ENCODE peak calls at places on chromosomes 7 and 10, in four cellular contexts. H is cardiac muscle cell, J is left ventricle myocardium inferior, N is heart right ventricle. K is an unnamed sample.

GRCh38 chr10:30510932-30511700 is 77.1 kb downstream of the MAP3K8 start:
- DNase-seq in N (no peak), J (no peak), H (no peak), K (no peak)

GRCh38 chr10:63156236-63156635 is 23.1 kb downstream of the NRBF2 start:
- DNase-seq in N (no peak), J (no peak), H (no peak), K (no peak)

GRCh38 chr7:30116771-30117170 is 18.0 kb upstream of the MTURN start:
- DNase-seq in H (no peak), J (no peak), N (no peak), K (peak; percentile 52)

GRCh38 chr10:24694086-24694485 is 29.6 kb downstream of the ARHGAP21 start:
- DNase-seq in H (no peak), J (no peak), N (no peak), K (no peak)

GRCh38 chr7:149884016-149884415 is 10.2 kb downstream of the ATP6V0E2 start:
- DNase-seq in H (no peak), J (no peak), N (no peak), K (no peak)

GRCh38 chr7:138235207-138235606 is 158.9 kb downstream of the AKR1D1 start:
- DNase-seq in H (no peak), J (no peak), N (no peak), K (no peak)

GRCh38 chr10:63573068-63573697 is 52.0 kb downstream of the REEP3 start:
- DNase-seq in J (no peak), N (no peak), H (no peak), K (no peak)

GRCh38 chr10:42755028-42755451 is 27.6 kb upstream of the BMS1 start:
- DNase-seq in H (peak; percentile 2), J (no peak), N (no peak), K (no peak)

GRCh38 chr10:15223174-15223573 is 54.7 kb upstream of the NMT2 start:
- DNase-seq in N (no peak), H (no peak), J (no peak), K (peak; percentile 93)

GRCh38 chr7:7202375-7202720 is 20.0 kb downstream of the C1GALT1 start:
- DNase-seq in H (no peak), N (no peak), J (no peak), K (no peak)

GRCh38 chr7:93178213-93178612 is 30.0 kb upstream of the SAMD9L start:
- DNase-seq in J (no peak), H (no peak), N (no peak), K (peak; percentile 77)

GRCh38 chr7:73885433-73885974 is 24.5 kb downstream of the TMEM270 start:
- DNase-seq in H (no peak), J (no peak), N (no peak), K (no peak)

GRCh38 chr7:40232242-40232929 is 97.6 kb downstream of the SUGCT start:
- DNase-seq in J (no peak), N (no peak), H (peak; percentile 69), K (no peak)

GRCh38 chr7:112186300-112186699 is 19.9 kb downstream of the DOCK4 start:
- DNase-seq in H (no peak), N (no peak), J (no peak), K (no peak)

GRCh38 chr10:14409247-14409646 is 78.5 kb upstream of the FRMD4A start:
- DNase-seq in J (no peak), N (no peak), H (no peak), K (no peak)

GRCh38 chr10:94137747-94138146 is 144.0 kb downstream of the PLCE1 start:
- DNase-seq in J (no peak), N (no peak), H (no peak), K (no peak)

GRCh38 chr10:114577133-114577532 is 80.9 kb downstream of the ABLIM1 start:
- DNase-seq in H (no peak), J (no peak), N (no peak), K (peak; percentile 26)

GRCh38 chr7:133854739-133855138 is 272.4 kb upstream of the LRGUK start:
- DNase-seq in J (no peak), H (peak; percentile 43), N (no peak), K (peak; percentile 76)
- TF ChIP-seq CTCF in J (peak; percentile 43), H (peak; percentile 41), N (peak; percentile 20), K (peak; percentile 40)

GRCh38 chr7:35420657-35421056 is 166.8 kb upstream of the TBX20 start:
- DNase-seq in N (no peak), J (no peak), H (no peak), K (no peak)

GRCh38 chr7:35418716-35419425 is 165.0 kb upstream of the TBX20 start:
- DNase-seq in J (no peak), H (no peak), N (peak; percentile 25), K (no peak)

GRCh38 chr7:35424869-35425495 is 171.1 kb upstream of the TBX20 start:
- DNase-seq in J (peak; percentile 59), N (peak; percentile 64), H (peak; percentile 71), K (no peak)

GRCh38 chr7:35424440-35424839 is 170.5 kb upstream of the TBX20 start:
- DNase-seq in J (no peak), N (no peak), H (no peak), K (no peak)

DNA sequence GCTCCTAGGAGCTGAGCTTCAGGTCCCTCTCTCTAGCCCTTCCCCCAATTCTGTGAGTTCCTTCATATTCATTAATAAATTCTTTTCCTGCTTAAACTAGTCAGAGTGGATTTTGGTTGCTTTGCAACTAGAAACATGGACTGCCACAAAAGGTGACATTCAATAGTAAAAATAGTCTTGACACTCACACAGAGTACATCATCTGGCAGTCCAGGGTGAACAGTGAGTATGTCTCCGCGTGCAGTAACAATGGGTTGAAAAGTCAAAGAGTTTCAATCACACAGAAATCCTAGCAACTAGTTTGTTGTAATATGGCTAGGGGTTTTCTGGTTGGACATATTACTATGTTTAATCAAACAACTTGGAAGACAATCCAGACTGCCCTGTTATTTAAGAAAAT is 168.8 kb upstream of the TBX20 start:
- DNase-seq in J (no peak), N (no peak), H (no peak), K (no peak)
- H3K27ac ChIP-seq in J (peak overlapping the region; percentile 52), N (no peak overlapping the region), H (no peak overlapping the region), K (no peak overlapping the region)

DNA sequence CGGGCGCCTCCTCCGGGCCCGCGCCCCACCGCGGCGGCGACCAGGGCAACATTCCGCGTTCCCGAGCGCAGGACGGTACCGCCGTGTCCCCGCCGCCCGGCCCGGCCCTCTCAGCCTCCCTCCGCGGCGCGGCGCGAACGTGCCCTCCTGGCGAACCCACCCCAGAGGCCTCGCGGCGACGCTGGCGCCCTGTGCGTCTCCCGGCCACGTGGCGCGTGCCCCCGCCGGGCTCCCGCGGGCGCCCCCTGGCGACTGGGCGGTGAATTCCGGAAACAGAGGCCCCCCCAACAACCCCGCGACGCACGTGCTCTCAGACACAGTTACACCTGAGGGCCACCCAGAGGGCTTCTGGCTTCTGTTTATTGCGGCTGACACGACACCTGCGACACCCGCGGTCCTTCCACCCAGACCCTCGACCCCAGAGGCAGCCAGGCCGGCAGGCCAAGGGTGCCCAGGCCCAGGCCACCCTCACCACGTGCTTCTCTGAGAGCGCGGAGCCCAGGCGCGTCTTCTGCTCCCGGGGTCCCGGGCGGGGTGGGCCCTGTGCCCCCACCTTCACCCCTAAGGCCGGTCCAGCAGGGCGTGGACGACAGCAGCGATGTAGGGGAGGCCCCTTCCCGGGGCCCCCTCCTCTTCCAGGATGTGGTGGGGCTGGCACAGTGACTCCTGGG is at the start of gene SAP25:
- DNase-seq in N (no peak), J (no peak), H (no peak), K (peak; percentile 60)
- TF ChIP-seq CTCF in N (no peak), J (no peak), H (peak; percentile 8), K (no peak)

DNA sequence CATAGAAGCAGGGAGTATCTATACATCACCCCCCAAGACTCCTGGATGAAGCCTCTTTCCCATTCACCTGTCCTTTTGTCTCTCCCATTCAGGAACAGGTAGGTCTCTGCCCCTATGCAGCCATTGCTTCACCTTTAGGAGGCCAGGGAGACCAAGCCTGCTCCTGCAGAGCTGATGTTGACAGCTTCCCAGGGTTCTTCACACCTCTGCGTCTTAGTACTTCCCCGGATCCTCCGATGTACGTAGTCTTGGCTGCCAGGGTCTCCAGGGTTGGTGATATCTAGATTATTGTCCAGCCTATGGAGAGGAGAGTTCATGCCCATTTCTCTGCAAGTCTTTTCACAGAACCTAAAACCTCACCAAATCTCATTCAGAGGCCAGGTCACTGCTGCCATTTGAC is 365.7 kb upstream of the KLF6 start:
- DNase-seq in J (no peak), N (no peak), H (no peak), K (no peak)
- H3K27ac ChIP-seq in J (no peak overlapping the region), N (no peak overlapping the region), H (no peak overlapping the region), K (no peak overlapping the region)

GRCh38 chr7:84196007-84196551 is 1.5 kb upstream of the SEMA3A start:
- DNase-seq in J (no peak), N (no peak), H (peak; percentile 56), K (peak; percentile 19)
- TF ChIP-seq CTCF in J (no peak), N (no peak), H (no peak), K (no peak)

GRCh38 chr7:131525820-131526219 is 30.6 kb downstream of the PODXL start:
- DNase-seq in J (no peak), H (no peak), N (no peak), K (peak; percentile 73)

GRCh38 chr7:131524116-131524515 is 32.3 kb downstream of the PODXL start:
- DNase-seq in N (no peak), H (no peak), J (no peak), K (no peak)

GRCh38 chr7:131527462-131527861 is 29.0 kb downstream of the PODXL start:
- DNase-seq in H (no peak), J (no peak), N (no peak), K (no peak)

GRCh38 chr7:131522325-131522920 is 34.0 kb downstream of the PODXL start:
- DNase-seq in N (no peak), H (no peak), J (no peak), K (peak; percentile 49)

GRCh38 chr7:131524699-131525098 is 31.7 kb downstream of the PODXL start:
- DNase-seq in H (no peak), J (no peak), N (no peak), K (peak; percentile 15)
- H3K27ac ChIP-seq in H (no peak overlapping the region), J (peak overlapping the region; percentile 77), N (no peak overlapping the region), K (no peak overlapping the region)

DNA sequence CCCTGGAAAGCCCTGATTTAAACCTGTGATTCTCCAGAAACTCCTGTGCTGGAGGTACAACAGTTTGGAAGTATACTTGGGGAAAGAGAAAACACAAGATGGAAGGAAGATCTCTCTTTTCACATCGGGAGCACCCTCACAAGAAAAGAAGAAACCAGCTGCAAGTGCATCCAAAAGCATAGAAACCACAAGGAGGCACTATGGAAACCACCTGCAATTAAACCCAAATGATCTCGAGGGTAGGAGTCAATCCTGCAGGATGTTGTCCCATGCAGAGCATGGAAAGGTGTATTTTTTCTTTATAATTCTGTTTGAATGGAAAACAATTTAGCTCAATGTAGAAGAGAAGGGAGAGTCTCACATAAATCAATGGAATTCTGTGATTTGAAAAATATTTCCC is 210.5 kb downstream of the TWIST1 start:
- DNase-seq in J (no peak), N (no peak), H (no peak), K (no peak)
- TF ChIP-seq CTCF in J (no peak), N (no peak), H (peak; percentile 5), K (no peak)

GRCh38 chr7:36984710-36985308 is 260.5 kb upstream of the AOAH start:
- DNase-seq in N (no peak), J (no peak), H (no peak), K (no peak)
- H3K27ac ChIP-seq in N (no peak overlapping the region), J (no peak overlapping the region), H (no peak overlapping the region), K (no peak overlapping the region)

DNA sequence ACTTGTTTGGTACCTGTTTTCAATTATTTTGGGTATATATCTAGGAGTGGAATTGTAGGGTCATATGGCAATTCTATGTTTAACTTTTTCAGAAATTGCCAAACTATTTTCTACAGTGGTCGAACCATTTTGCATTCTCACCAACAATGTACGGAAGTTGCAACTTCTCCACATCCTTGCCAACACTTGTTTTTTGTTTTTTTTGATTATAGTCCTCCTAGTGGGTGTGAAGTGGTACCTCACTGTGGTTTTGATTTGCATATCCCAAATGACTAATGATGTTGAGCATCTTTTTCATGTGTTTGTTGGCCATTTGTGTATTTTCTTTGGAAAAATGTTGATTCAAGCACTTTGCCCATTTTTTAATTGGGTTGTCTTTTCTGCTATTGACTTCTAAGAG is 122.1 kb downstream of the RPS24 start:
- DNase-seq in N (no peak), J (no peak), H (no peak), K (no peak)
- TF ChIP-seq CTCF in N (no peak), J (no peak), H (no peak), K (no peak)